ENCODE peak calls at places on chromosomes 7 and 10, in ten cellular contexts. R is T1000; J is Daoy; S is choroid plexus epithelial cell; M is CD8-positive, alpha-beta T cell; V is mammary epithelial cell; N is stimulated activated naive CD4-positive, alpha-beta T cell treated with Interleukin-2 at 50 U/mL for 16 hours; W is RCC 7860; D is GM12891; U is activated gamma-delta T cell. I is an unnamed sample.

GRCh38 chr7:90749774-90750173 is 153.7 kb downstream of the CDK14 start:
- DNase-seq in R (no peak), J (no peak), S (peak), M (no peak), V (no peak), N (no peak), W (no peak), D (no peak), U (no peak), I (no peak)

GRCh38 chr10:105803206-105803605 is 1162.1 kb downstream of the SORCS3 start:
- DNase-seq in R (no peak), J (no peak), S (no peak), M (no peak), V (no peak), N (no peak), W (no peak), D (no peak), U (no peak), I (no peak)

GRCh38 chr7:126578338-126578737 is 674.4 kb downstream of the GRM8 start:
- DNase-seq in R (no peak), J (no peak), S (no peak), M (no peak), V (no peak), N (no peak), W (no peak), D (no peak), U (no peak), I (no peak)

GRCh38 chr10:124264271-124264670 is 154.5 kb downstream of the OAT start:
- DNase-seq in R (no peak), J (no peak), S (no peak), M (no peak), V (no peak), N (no peak), W (no peak), D (no peak), U (no peak), I (no peak)

GRCh38 chr10:5854178-5854570 is 35.5 kb downstream of the ANKRD16 start:
- DNase-seq in R (no peak), J (no peak), S (no peak), M (no peak), V (no peak), N (no peak), W (no peak), D (no peak), U (no peak), I (no peak)

GRCh38 chr7:92461027-92462003 is 14.0 kb downstream of the GATAD1 start:
- DNase-seq in R (no peak), J (peak), S (peak), M (no peak), V (peak), N (no peak), W (peak), D (peak), U (no peak), I (no peak)

GRCh38 chr10:52864459-52865106 is 92.0 kb upstream of the MBL2 start:
- DNase-seq in R (peak), J (no peak), S (peak), M (no peak), V (peak), N (no peak), W (peak), D (no peak), U (no peak), I (no peak)

GRCh38 chr10:62501547-62501946 is 127.4 kb downstream of the ZNF365 start:
- DNase-seq in R (no peak), J (no peak), S (no peak), M (no peak), V (peak), N (no peak), W (peak), D (no peak), U (no peak), I (no peak)

GRCh38 chr7:84073476-84073875 is 121.1 kb downstream of the SEMA3A start:
- DNase-seq in R (no peak), J (no peak), S (peak), M (no peak), V (no peak), N (no peak), W (no peak), D (no peak), U (no peak), I (no peak)

GRCh38 chr10:2839081-2839725 is 228.1 kb upstream of the PFKP start:
- DNase-seq in R (no peak), J (peak), S (peak), M (no peak), V (peak), N (peak), W (peak), D (no peak), U (no peak), I (no peak)

GRCh38 chr10:8189458-8189857 is 135.0 kb downstream of the GATA3 start:
- DNase-seq in R (no peak), J (no peak), S (no peak), M (no peak), V (no peak), N (no peak), W (no peak), D (no peak), U (no peak), I (no peak)

GRCh38 chr7:28207486-28208158 is 27.0 kb upstream of the JAZF1 start:
- DNase-seq in R (no peak), J (peak), S (peak), M (no peak), V (peak), N (no peak), W (no peak), D (no peak), U (no peak), I (no peak)